ENCODE peak calls at places on chromosome 21, in six cellular contexts. Y is ovary; E is NCI-H1417; C is T-helper 17 cell; B is effector memory CD8-positive, alpha-beta T cell; A is HTR-8/SVneo. X is an unnamed sample.

GRCh38 chr21:34967509-34968289 is 81.4 kb downstream of the RUNX1 start:
- DNase-seq in A (peak; percentile 26), Y (no peak), E (no peak), C (no peak), B (no peak), X (no peak)

GRCh38 chr21:45454081-45454923 is 49.3 kb downstream of the COL18A1 start:
- DNase-seq in Y (peak; percentile 41), E (no peak), C (no peak), B (no peak), A (no peak), X (no peak)

GRCh38 chr21:30434033-30434631 is 4.1 kb downstream of the KRTAP13-4 start:
- DNase-seq in Y (no peak), E (peak; percentile 19), C (no peak), A (peak; percentile 6), B (no peak), X (no peak)

GRCh38 chr21:43848771-43849170 is 16.3 kb upstream of the AGPAT3 start:
- DNase-seq in C (no peak), Y (no peak), E (no peak), B (no peak), A (no peak), X (no peak)

GRCh38 chr21:31410763-31411278 is 66.8 kb upstream of the TIAM1 start:
- DNase-seq in A (no peak), E (no peak), B (no peak), C (no peak), Y (no peak), X (no peak)

GRCh38 chr21:28492127-28492526 is 500.6 kb downstream of the LTN1 start:
- DNase-seq in C (no peak), Y (no peak), B (no peak), E (no peak), A (no peak), X (no peak)

GRCh38 chr21:34946385-34947121 is 102.5 kb downstream of the RUNX1 start:
- DNase-seq in E (no peak), A (no peak), Y (no peak), C (no peak), B (no peak), X (no peak)

GRCh38 chr21:29351691-29352090 is 53.0 kb downstream of the BACH1 start:
- DNase-seq in A (no peak), B (no peak), C (no peak), Y (no peak), E (no peak), X (no peak)

GRCh38 chr21:45225041-45225740 is 62.5 kb downstream of the POFUT2 start:
- DNase-seq in B (no peak), E (no peak), Y (no peak), A (no peak), C (no peak), X (no peak)

GRCh38 chr21:15211491-15212133 is 146.8 kb upstream of the NRIP1 start:
- DNase-seq in Y (no peak), E (no peak), A (no peak), B (peak; percentile 3), C (no peak), X (no peak)

GRCh38 chr21:26447932-26448331 is 125.2 kb downstream of the CYYR1 start:
- DNase-seq in Y (no peak), C (no peak), A (no peak), E (no peak), B (no peak), X (no peak)

GRCh38 chr21:39400173-39400572 is 45.4 kb downstream of the LCA5L start:
- DNase-seq in C (no peak), Y (no peak), B (no peak), E (no peak), A (no peak), X (no peak)

GRCh38 chr21:42465008-42465878 is 30.8 kb downstream of the RSPH1 start:
- DNase-seq in A (no peak), B (no peak), E (no peak), C (no peak), Y (no peak), X (no peak)

GRCh38 chr21:36661511-36662309 is 37.2 kb upstream of the SIM2 start:
- DNase-seq in E (no peak), Y (no peak), A (peak; percentile 40), C (no peak), B (no peak), X (no peak)

GRCh38 chr21:27058673-27059365 is 91.9 kb upstream of the ADAMTS5 start:
- DNase-seq in A (no peak), Y (no peak), C (no peak), B (no peak), E (no peak), X (no peak)

GRCh38 chr21:41715649-41716321 is 51.1 kb downstream of the RIPK4 start:
- DNase-seq in A (no peak), B (no peak), C (no peak), E (no peak), Y (no peak), X (no peak)

GRCh38 chr21:41952568-41953248 is 1.1 kb downstream of the C2CD2 start:
- DNase-seq in E (peak; percentile 49), B (no peak), Y (no peak), A (no peak), C (no peak), X (no peak)

GRCh38 chr21:35720065-35720810 is 340.1 kb downstream of the SETD4 start:
- DNase-seq in E (no peak), B (no peak), Y (no peak), A (no peak), C (no peak), X (no peak)

GRCh38 chr21:45152265-45152746 is 77.9 kb downstream of the ADARB1 start:
- DNase-seq in A (no peak), E (no peak), C (peak; percentile 31), Y (no peak), B (peak; percentile 58), X (peak; percentile 64)

GRCh38 chr21:45996311-45997204 is 15.0 kb downstream of the COL6A1 start:
- DNase-seq in B (peak; percentile 0), E (no peak), C (peak; percentile 6), Y (peak; percentile 40), A (no peak), X (peak; percentile 32)

GRCh38 chr21:29557200-29557599 is 258.5 kb downstream of the BACH1 start:
- DNase-seq in C (no peak), B (no peak), Y (no peak), A (no peak), E (no peak), X (no peak)

GRCh38 chr21:33975548-33976081 is 60.0 kb upstream of the ATP5PO start:
- DNase-seq in C (peak; percentile 20), E (no peak), A (peak; percentile 25), B (peak; percentile 59), Y (no peak), X (no peak)

GRCh38 chr21:36166705-36167104 is 10.1 kb downstream of the DOP1B start:
- DNase-seq in A (peak; percentile 51), E (no peak), C (no peak), B (no peak), Y (no peak), X (no peak)

GRCh38 chr21:37700641-37701202 is 215.5 kb downstream of the KCNJ6 start:
- DNase-seq in B (no peak), Y (no peak), A (peak; percentile 76), C (no peak), E (peak; percentile 55), X (no peak)

GRCh38 chr21:38938343-38938742 is 132.6 kb downstream of the ETS2 start:
- DNase-seq in E (peak; percentile 63), B (no peak), A (no peak), C (no peak), Y (no peak), X (no peak)

GRCh38 chr21:31218830-31219608 is 125.0 kb downstream of the TIAM1 start:
- DNase-seq in Y (peak; percentile 37), B (no peak), C (no peak), A (no peak), E (no peak), X (peak; percentile 47)

GRCh38 chr21:45487161-45487806 is 55.0 kb downstream of the SLC19A1 start:
- DNase-seq in Y (no peak), C (no peak), A (no peak), E (no peak), B (no peak), X (no peak)

GRCh38 chr21:44870748-44871495 is 2.6 kb downstream of the PTTG1IP start:
- DNase-seq in C (peak; percentile 46), E (no peak), B (peak; percentile 33), Y (peak; percentile 54), A (no peak), X (no peak)

GRCh38 chr21:29164330-29164942 is 34.0 kb downstream of the MAP3K7CL start:
- DNase-seq in Y (no peak), B (no peak), E (no peak), C (no peak), A (peak; percentile 54), X (no peak)

GRCh38 chr21:44461438-44462089 is 6.3 kb downstream of the LRRC3 start:
- DNase-seq in E (no peak), Y (no peak), A (no peak), C (no peak), B (no peak), X (peak; percentile 65)

GRCh38 chr21:17708541-17709265 is 96.0 kb upstream of the BTG3 start:
- DNase-seq in C (no peak), E (no peak), B (no peak), A (no peak), Y (no peak), X (no peak)

GRCh38 chr21:10466200-10466599 is 55.2 kb upstream of the TPTE start:
- DNase-seq in B (no peak), Y (no peak), E (no peak), C (no peak), A (no peak), X (no peak)

GRCh38 chr21:44637018-44637850 is at the start of gene KRTAP10-10:
- DNase-seq in A (no peak), Y (no peak), C (no peak), B (no peak), E (no peak), X (no peak)

GRCh38 chr21:31136891-31137290 is 98.6 kb upstream of the KRTAP19-8 start:
- DNase-seq in B (no peak), C (no peak), E (no peak), A (no peak), Y (no peak), X (no peak)

GRCh38 chr21:38244885-38245869 is 11.6 kb upstream of the KCNJ15 start:
- DNase-seq in A (peak; percentile 43), B (no peak), E (no peak), Y (no peak), C (peak; percentile 17), X (no peak)